ENCODE peak calls at places on chromosomes 13 and 19, in eight cellular contexts. C is GM23248; F is stimulated activated CD8-positive, alpha-beta memory T cell treated with anti-CD3 and anti-CD28 coated beads, Interleukin-4, amount 100 ng/mL, for 24 hours; Q is activated CD4-positive, alpha-beta memory T cell treated with anti-CD3 and anti-CD28 coated beads for 36 hours; T is T-helper 1 cell; D is stimulated activated CD4-positive, alpha-beta T cell treated with anti-CD3 and anti-CD28 coated beads, TNF-alpha, amount 100 ng/mL, for 4 hours; Y is HT1080; L is adrenal gland. U is an unnamed sample.

GRCh38 chr13:64640002-64640401 is 2590.1 kb downstream of the PCDH9 start:
- DNase-seq in L (no peak), Y (no peak), T (no peak), F (no peak), D (no peak), C (no peak), Q (no peak), U (no peak)

GRCh38 chr19:13008926-13009787 is 13.9 kb downstream of the NFIX start:
- DNase-seq in L (no peak), Q (no peak), F (no peak), C (peak; percentile 55), Y (no peak), D (no peak), T (no peak), U (no peak)

GRCh38 chr13:99379856-99380255 is 72.7 kb upstream of the GPR183 start:
- DNase-seq in L (no peak), D (no peak), Q (peak; percentile 5), C (no peak), Y (no peak), T (no peak), F (no peak), U (no peak)

GRCh38 chr19:2634228-2634951 is 68.1 kb downstream of the GNG7 start:
- DNase-seq in F (no peak), Q (no peak), D (no peak), L (no peak), C (no peak), Y (no peak), T (no peak), U (no peak)

GRCh38 chr13:45368571-45368970 is 27.6 kb upstream of the TPT1 start:
- DNase-seq in C (no peak), T (no peak), Q (peak; percentile 17), D (no peak), L (no peak), Y (peak; percentile 63), F (no peak), U (no peak)

GRCh38 chr19:52007805-52008557 is at the start of gene ZNF615:
- DNase-seq in L (peak; percentile 91), T (peak; percentile 76), F (peak; percentile 83), C (peak; percentile 96), D (peak; percentile 80), Y (peak; percentile 73), Q (peak; percentile 91), U (peak; percentile 65)

GRCh38 chr13:36888645-36889044 is 31.4 kb downstream of the SMAD9 start:
- DNase-seq in L (no peak), F (no peak), D (no peak), Y (no peak), T (no peak), Q (no peak), C (no peak), U (no peak)

GRCh38 chr13:48398450-48399095 is 14.3 kb downstream of the LPAR6 start:
- DNase-seq in T (no peak), C (peak; percentile 68), Y (no peak), D (no peak), L (no peak), F (no peak), Q (no peak), U (no peak)

GRCh38 chr13:99442273-99442895 is 58.9 kb upstream of the TM9SF2 start:
- DNase-seq in D (peak; percentile 37), L (no peak), Y (peak; percentile 44), C (peak; percentile 58), Q (peak; percentile 58), F (no peak), T (peak; percentile 40), U (peak; percentile 26)

GRCh38 chr19:2329162-2329505 is 650 bp downstream of the SPPL2B start:
- DNase-seq in Y (no peak), F (no peak), D (no peak), T (no peak), C (peak; percentile 45), L (no peak), Q (no peak), U (no peak)

GRCh38 chr13:110525328-110526319 is 35.9 kb downstream of the RAB20 start:
- DNase-seq in Y (no peak), L (peak; percentile 68), Q (peak; percentile 24), T (no peak), D (no peak), F (no peak), C (no peak), U (no peak)

GRCh38 chr13:59633290-59633689 is 530.4 kb downstream of the DIAPH3 start:
- DNase-seq in T (no peak), Q (no peak), D (no peak), Y (peak; percentile 57), L (peak; percentile 21), F (no peak), C (no peak), U (no peak)

GRCh38 chr19:56144816-56145215 is 3.7 kb downstream of the ZNF444 start:
- DNase-seq in Y (no peak), L (no peak), F (no peak), T (no peak), D (no peak), Q (no peak), C (no peak), U (no peak)

GRCh38 chr13:98547455-98547854 is 29.5 kb downstream of the STK24 start:
- DNase-seq in C (no peak), F (no peak), Q (no peak), D (no peak), L (no peak), T (no peak), Y (no peak), U (no peak)

GRCh38 chr19:10419646-10420443 is 493 bp upstream of the PDE4A start:
- DNase-seq in Y (peak; percentile 88), Q (peak; percentile 71), F (peak; percentile 60), C (peak; percentile 71), T (no peak), L (no peak), D (no peak), U (peak; percentile 63)

GRCh38 chr13:43937839-43938238 is 58.1 kb downstream of the LACC1 start:
- DNase-seq in D (no peak), T (no peak), Y (no peak), F (no peak), C (no peak), L (no peak), Q (no peak), U (no peak)

GRCh38 chr13:44189085-44189484 is 184.5 kb upstream of the SERP2 start:
- DNase-seq in D (no peak), F (no peak), L (no peak), Q (no peak), Y (no peak), T (no peak), C (no peak), U (no peak)

GRCh38 chr13:80858131-80858530 is 517.2 kb upstream of the SPRY2 start:
- DNase-seq in F (no peak), D (no peak), Y (no peak), L (no peak), C (no peak), T (no peak), Q (no peak), U (no peak)

GRCh38 chr13:112746044-112746443 is 56.2 kb downstream of the ATP11A start:
- DNase-seq in L (no peak), F (no peak), Y (no peak), C (no peak), Q (no peak), D (no peak), T (no peak), U (no peak)

GRCh38 chr19:29404951-29405727 is 120.7 kb upstream of the VSTM2B start:
- DNase-seq in L (no peak), T (no peak), C (peak; percentile 2), D (no peak), Q (no peak), F (no peak), Y (no peak), U (no peak)

U was measured in NCI-H460.